ENCODE peak calls at places on chromosome 19, in four cellular contexts. R, V, A and I are unnamed samples.

GRCh38 chr19:18098891-18099622 is 1.5 kb downstream of the MAST3 start:
- DNase-seq in A (peak), V (peak), R (peak), I (peak)

GRCh38 chr19:34308381-34309367 is 54.3 kb downstream of the GARRE1 start:
- DNase-seq in V (no peak), A (peak), R (peak), I (peak)

GRCh38 chr19:5947435-5947834 is 30.5 kb downstream of the RANBP3 start:
- DNase-seq in R (peak), V (no peak), A (no peak), I (no peak)

GRCh38 chr19:3358392-3358918 is 7.9 kb upstream of the NFIC start:
- DNase-seq in R (peak), V (peak), A (no peak), I (no peak)

GRCh38 chr19:2037676-2038255 is 13.3 kb downstream of the MKNK2 start:
- DNase-seq in V (no peak), A (no peak), R (no peak), I (no peak)

GRCh38 chr19:1147934-1148549 is 26.0 kb downstream of the SBNO2 start:
- DNase-seq in V (no peak), R (no peak), A (no peak), I (no peak)

GRCh38 chr19:35959040-35959967 is 23.1 kb downstream of the LRFN3 start:
- DNase-seq in V (peak), A (peak), R (peak), I (no peak)

GRCh38 chr19:47226426-47227346 is 4.3 kb downstream of the BBC3 start:
- DNase-seq in V (peak), R (peak), A (peak), I (peak)

GRCh38 chr19:27741236-27741635 is 1471.7 kb downstream of the UQCRFS1 start:
- DNase-seq in A (no peak), R (no peak), V (no peak), I (no peak)

GRCh38 chr19:1901940-1902404 is 3.2 kb upstream of the ADAT3 start:
- DNase-seq in V (no peak), R (no peak), A (no peak), I (no peak)

GRCh38 chr19:42196011-42197001 is 21.2 kb downstream of the DEDD2 start:
- DNase-seq in A (no peak), R (no peak), V (no peak), I (no peak)

GRCh38 chr19:44712864-44713515 is 14.0 kb downstream of the CEACAM16 start:
- DNase-seq in R (no peak), A (no peak), V (no peak), I (peak)

GRCh38 chr19:48110350-48110966 is at the start of gene PLA2G4C:
- DNase-seq in V (peak), A (peak), R (peak), I (peak)

GRCh38 chr19:2394669-2395292 is 32.6 kb downstream of the TIMM13 start:
- DNase-seq in A (peak), R (no peak), V (no peak), I (no peak)

GRCh38 chr19:51364200-51365106 is 1.7 kb downstream of the ETFB start:
- DNase-seq in R (no peak), V (no peak), A (no peak), I (no peak)

GRCh38 chr19:54180691-54181091 is 7.7 kb upstream of the TMC4 start:
- DNase-seq in A (no peak), R (no peak), V (no peak), I (no peak)

GRCh38 chr19:45496349-45496953 is 396 bp downstream of the RTN2 start:
- DNase-seq in V (peak), R (peak), A (no peak), I (no peak)

GRCh38 chr19:46784262-46785053 is 3.9 kb downstream of the SLC1A5 start:
- DNase-seq in R (peak), A (no peak), V (peak), I (peak)

GRCh38 chr19:39408392-39409206 is 2.0 kb downstream of the ZFP36 start:
- DNase-seq in A (no peak), R (peak), V (no peak), I (peak)

GRCh38 chr19:1425102-1425842 is 12.9 kb upstream of the RPS15 start:
- DNase-seq in R (no peak), V (no peak), A (no peak), I (no peak)

GRCh38 chr19:5041168-5042038 is 72.5 kb downstream of the KDM4B start:
- DNase-seq in A (no peak), V (no peak), R (no peak), I (no peak)

GRCh38 chr19:50190439-50190891 is 13.0 kb upstream of the MYH14 start:
- DNase-seq in V (no peak), A (no peak), R (no peak), I (no peak)

GRCh38 chr19:46821512-46822359 is 28.9 kb downstream of the AP2S1 start:
- DNase-seq in V (peak), R (peak), A (peak), I (peak)

GRCh38 chr19:38034153-38034835 is 127.3 kb downstream of the SIPA1L3 start:
- DNase-seq in V (no peak), A (peak), R (peak), I (peak)

GRCh38 chr19:5967994-5968430 is 9.9 kb downstream of the RANBP3 start:
- DNase-seq in V (peak), A (peak), R (peak), I (peak)

GRCh38 chr19:23996549-23996948 is 81.9 kb downstream of the ZNF726 start:
- DNase-seq in V (peak), A (no peak), R (peak), I (peak)

GRCh38 chr19:54653181-54653809 is 9.5 kb upstream of the LILRB4 start:
- DNase-seq in R (peak), A (peak), V (no peak), I (peak)

GRCh38 chr19:15378529-15379082 is 981 bp downstream of the AKAP8 start:
- DNase-seq in V (peak), A (peak), R (peak), I (peak)